ENCODE peak calls at places on chromosomes 7 and 10, in four cellular contexts. One of them, this sample, is unnamed.

GRCh38 chr7:120201290-120201689 is 71.7 kb upstream of the KCND2 start:
- DNase-seq in pons: no peak
- DNase-seq in neuronal stem cell: no peak
- DNase-seq in activated gamma-delta T cell: no peak
- DNase-seq in this sample: no peak

GRCh38 chr7:94972296-94972695 is 64.9 kb downstream of the PPP1R9A start:
- DNase-seq in pons: no peak
- DNase-seq in neuronal stem cell: no peak
- DNase-seq in activated gamma-delta T cell: no peak
- DNase-seq in this sample: no peak

GRCh38 chr7:71137479-71137878 is 5.5 kb downstream of the GALNT17 start:
- DNase-seq in pons: no peak
- DNase-seq in neuronal stem cell: no peak
- DNase-seq in activated gamma-delta T cell: no peak
- DNase-seq in this sample: no peak

GRCh38 chr7:1060315-1061080 is 16.2 kb downstream of the GPR146 start:
- DNase-seq in pons: no peak
- DNase-seq in neuronal stem cell: no peak
- DNase-seq in activated gamma-delta T cell: no peak
- DNase-seq in this sample: no peak

GRCh38 chr7:45888185-45888992 is at the start of gene IGFBP1:
- DNase-seq in pons: no peak
- DNase-seq in neuronal stem cell: peak
- DNase-seq in activated gamma-delta T cell: no peak
- DNase-seq in this sample: no peak

GRCh38 chr7:19939746-19940145 is 166.3 kb upstream of the TMEM196 start:
- DNase-seq in pons: no peak
- DNase-seq in neuronal stem cell: no peak
- DNase-seq in activated gamma-delta T cell: no peak
- DNase-seq in this sample: no peak

GRCh38 chr10:129959544-129960492 is 4.3 kb downstream of the EBF3 start:
- DNase-seq in pons: no peak
- DNase-seq in neuronal stem cell: peak
- DNase-seq in activated gamma-delta T cell: no peak
- DNase-seq in this sample: no peak

GRCh38 chr7:30755384-30756154 is 3.6 kb downstream of the INMT start:
- DNase-seq in pons: peak
- DNase-seq in neuronal stem cell: no peak
- DNase-seq in activated gamma-delta T cell: no peak
- DNase-seq in this sample: no peak

GRCh38 chr10:119209050-119209735 is 1.8 kb downstream of the GRK5 start:
- DNase-seq in pons: peak
- DNase-seq in neuronal stem cell: peak
- DNase-seq in activated gamma-delta T cell: no peak
- DNase-seq in this sample: no peak

GRCh38 chr7:52154382-52154781 is 837.8 kb upstream of the COBL start:
- DNase-seq in pons: no peak
- DNase-seq in neuronal stem cell: no peak
- DNase-seq in activated gamma-delta T cell: no peak
- DNase-seq in this sample: no peak

GRCh38 chr7:47153571-47153970 is 428.3 kb downstream of the TNS3 start:
- DNase-seq in pons: no peak
- DNase-seq in neuronal stem cell: no peak
- DNase-seq in activated gamma-delta T cell: no peak
- DNase-seq in this sample: no peak

GRCh38 chr7:81594767-81595166 is 175.1 kb downstream of the HGF start:
- DNase-seq in pons: no peak
- DNase-seq in neuronal stem cell: no peak
- DNase-seq in activated gamma-delta T cell: no peak
- DNase-seq in this sample: no peak

GRCh38 chr10:79053481-79054202 is 15.1 kb upstream of the ZMIZ1 start:
- DNase-seq in pons: no peak
- DNase-seq in neuronal stem cell: no peak
- DNase-seq in activated gamma-delta T cell: no peak
- DNase-seq in this sample: no peak

GRCh38 chr10:91745086-91745831 is 53.0 kb upstream of the TNKS2 start:
- DNase-seq in pons: no peak
- DNase-seq in neuronal stem cell: peak
- DNase-seq in activated gamma-delta T cell: no peak
- DNase-seq in this sample: no peak

GRCh38 chr7:66740302-66740979 is at the start of gene RABGEF1:
- DNase-seq in pons: peak
- DNase-seq in neuronal stem cell: peak
- DNase-seq in activated gamma-delta T cell: peak
- DNase-seq in this sample: peak

GRCh38 chr10:132833421-132834111 is 47.6 kb upstream of the NKX6-2 start:
- DNase-seq in pons: no peak
- DNase-seq in neuronal stem cell: no peak
- DNase-seq in activated gamma-delta T cell: no peak
- DNase-seq in this sample: no peak

This sample was measured in GM18507.